ENCODE peak calls at places on chromosomes 1 and 21, in five cellular contexts. N, A, X, E and B are unnamed samples.

GRCh38 chr1:29197590-29197924 is 15.9 kb upstream of the SRSF4 start:
- DNase-seq in A (no peak), X (peak), N (peak), E (peak), B (peak)

GRCh38 chr1:212973899-212974298 is 23.6 kb downstream of the VASH2 start:
- DNase-seq in X (no peak), N (no peak), E (no peak), A (peak), B (no peak)

GRCh38 chr1:204094262-204095247 is 21.6 kb downstream of the SOX13 start:
- DNase-seq in N (peak), A (no peak), E (no peak), X (no peak), B (no peak)

GRCh38 chr21:45990049-45990711 is 8.6 kb downstream of the COL6A1 start:
- DNase-seq in X (peak), N (no peak), E (no peak), A (peak), B (no peak)

GRCh38 chr21:39938086-39938611 is 70.9 kb downstream of the PCP4 start:
- DNase-seq in E (no peak), X (no peak), N (no peak), A (no peak), B (no peak)

GRCh38 chr1:210678306-210678705 is 349.6 kb downstream of the HHAT start:
- DNase-seq in N (no peak), A (no peak), E (no peak), X (no peak), B (no peak)

GRCh38 chr21:44949161-44950015 is 9.6 kb downstream of the SLX9 start:
- DNase-seq in N (peak), A (peak), X (peak), E (peak), B (peak)

GRCh38 chr1:183764981-183765380 is 39.9 kb upstream of the RGL1 start:
- DNase-seq in A (no peak), X (no peak), N (no peak), E (no peak), B (no peak)

GRCh38 chr1:59406437-59407164 is 109.7 kb downstream of the FGGY start:
- DNase-seq in A (no peak), N (no peak), X (no peak), E (no peak), B (no peak)

GRCh38 chr1:23480187-23481025 is 3.6 kb downstream of the ASAP3 start:
- DNase-seq in E (no peak), X (no peak), N (no peak), A (no peak), B (no peak)

DNA sequence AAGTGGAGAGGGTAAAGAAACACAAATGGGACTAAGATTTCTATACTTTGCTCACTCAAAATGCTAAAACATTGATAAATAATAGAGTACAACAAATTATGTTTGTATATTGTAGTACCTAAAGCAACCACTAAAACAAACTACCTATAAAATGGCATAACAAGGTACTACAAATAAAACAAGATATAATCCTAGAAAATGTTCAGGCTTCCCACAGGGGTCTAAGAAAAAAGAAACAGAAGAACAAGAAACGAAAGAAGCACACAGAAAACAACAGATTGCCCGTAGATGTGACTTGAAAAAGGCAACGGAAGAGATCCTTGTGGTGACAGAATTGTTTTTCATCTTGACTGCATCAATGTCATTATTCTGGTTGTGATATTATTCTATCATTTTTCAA is 63.3 kb upstream of the ADGRL4 start:
- DNase-seq in E (no peak), X (no peak), N (no peak), A (no peak), B (no peak)
- TF ChIP-seq CTCF in E (peak), X (no peak), N (no peak), A (no peak), B (peak)

DNA sequence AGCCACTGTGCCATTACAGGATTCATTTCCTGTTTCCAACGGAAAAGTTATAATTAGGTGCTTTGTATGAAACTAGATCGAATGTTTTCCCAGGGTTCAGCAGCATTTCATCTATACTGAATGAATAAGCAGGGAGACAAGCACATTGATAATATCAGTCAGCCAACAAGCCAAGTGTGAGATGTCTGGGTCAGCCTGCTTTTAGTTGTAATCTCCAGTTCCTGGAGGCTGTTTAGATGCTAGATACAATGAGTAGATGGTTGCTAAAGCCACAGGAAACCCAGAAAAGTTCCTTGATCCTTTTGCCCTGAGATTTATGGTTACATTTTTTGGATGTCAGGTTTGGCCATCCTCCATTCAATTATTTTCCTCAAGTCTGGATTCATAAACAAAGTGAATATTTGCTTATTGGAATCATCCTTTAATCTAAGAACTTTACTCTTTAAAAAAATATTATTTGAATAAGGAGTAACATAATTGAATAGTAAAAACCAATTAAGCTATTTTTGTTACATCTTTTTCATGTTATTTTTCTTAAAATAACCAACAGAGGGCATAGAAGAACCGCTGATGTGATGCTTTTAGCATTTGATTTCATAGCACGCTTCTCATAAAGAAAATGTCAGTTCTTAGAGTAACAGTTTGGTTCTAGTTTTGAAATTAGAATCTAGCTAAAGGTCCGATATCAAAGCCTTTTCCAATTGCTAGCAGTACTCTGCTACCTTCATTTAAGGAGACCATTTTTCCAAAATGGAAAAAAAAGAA is 76.6 kb downstream of the HSPA13 start:
- DNase-seq in X (no peak), N (no peak), E (no peak), A (no peak), B (peak)
- TF ChIP-seq CTCF in X (no peak), N (no peak), E (no peak), A (no peak), B (peak)

GRCh38 chr1:35220976-35221375 is 28.0 kb upstream of the SFPQ start:
- DNase-seq in N (peak), A (no peak), E (peak), X (peak), B (peak)
- TF ChIP-seq CTCF in N (peak), A (no peak), E (peak), X (peak), B (peak)

GRCh38 chr1:192550922-192551534 is 24.5 kb upstream of the RGS1 start:
- DNase-seq in X (no peak), E (peak), A (no peak), N (no peak), B (peak)

GRCh38 chr1:192544983-192545393 is 30.6 kb upstream of the RGS1 start:
- DNase-seq in X (no peak), E (no peak), N (peak), A (no peak), B (peak)

GRCh38 chr1:192543445-192543844 is 32.1 kb upstream of the RGS1 start:
- DNase-seq in A (no peak), N (no peak), X (no peak), E (no peak), B (no peak)

GRCh38 chr1:192545781-192546521 is 29.6 kb upstream of the RGS1 start:
- DNase-seq in N (no peak), E (no peak), A (no peak), X (no peak), B (peak)

DNA sequence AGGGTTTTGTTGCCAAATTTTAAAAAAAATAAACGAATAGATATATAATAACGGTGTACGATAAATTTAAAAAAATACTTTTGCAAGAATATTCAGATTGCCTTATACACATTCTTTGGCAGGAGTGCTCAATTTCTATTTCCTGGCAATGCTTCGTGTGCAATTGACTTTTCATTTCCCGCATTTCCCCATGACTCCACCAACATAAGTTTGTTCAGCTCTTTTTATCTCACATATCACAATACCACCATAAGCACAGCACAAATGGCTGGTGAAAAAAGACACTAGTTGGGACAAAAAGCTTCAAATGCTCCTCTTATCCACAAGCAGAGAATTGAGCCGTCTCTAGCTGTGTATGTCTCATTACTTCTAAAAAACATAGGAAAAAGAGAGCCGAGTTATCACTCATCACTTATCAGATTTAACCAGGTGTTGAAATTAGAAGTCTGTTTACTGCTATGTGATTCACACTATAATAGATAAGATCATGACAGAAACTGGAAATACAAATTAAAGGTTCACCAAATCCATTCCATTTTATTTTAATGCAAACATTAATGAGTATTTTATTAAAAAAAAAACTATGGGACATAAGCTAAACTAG is 28.9 kb upstream of the RGS1 start:
- DNase-seq in E (no peak), A (no peak), X (no peak), N (no peak), B (no peak)
- TF ChIP-seq CTCF in E (no peak), A (no peak), X (no peak), N (no peak), B (no peak)

GRCh38 chr1:101816262-101816661 is 180.5 kb downstream of the OLFM3 start:
- DNase-seq in E (no peak), A (no peak), N (no peak), X (peak), B (no peak)

GRCh38 chr1:101820080-101820479 is 176.6 kb downstream of the OLFM3 start:
- DNase-seq in X (peak), E (peak), N (peak), A (no peak), B (peak)
- TF ChIP-seq CTCF in X (peak), E (peak), N (peak), A (no peak), B (peak)